ENCODE peak calls at places on chromosomes 13 and 19, in eight cellular contexts. One of them, this sample, is unnamed.

GRCh38 chr19:9865732-9866627 is 30.9 kb downstream of the PIN1 start:
- DNase-seq in fibroblast of villous mesenchyme: no peak
- DNase-seq in activated CD8-positive, alpha-beta T cell treated with anti-CD3 and anti-CD28 coated beads for 36 hours: peak
- DNase-seq in CD4-positive, alpha-beta T cell: peak
- DNase-seq in BJ: no peak
- DNase-seq in PC-3: no peak
- DNase-seq in omental fat pad: no peak
- DNase-seq in adrenal gland: no peak
- DNase-seq in this sample: no peak

GRCh38 chr13:47213057-47213456 is 316.2 kb upstream of the HTR2A start:
- DNase-seq in fibroblast of villous mesenchyme: peak
- DNase-seq in activated CD8-positive, alpha-beta T cell treated with anti-CD3 and anti-CD28 coated beads for 36 hours: no peak
- DNase-seq in CD4-positive, alpha-beta T cell: no peak
- DNase-seq in BJ: no peak
- DNase-seq in PC-3: peak
- DNase-seq in omental fat pad: no peak
- DNase-seq in adrenal gland: no peak
- DNase-seq in this sample: no peak

GRCh38 chr19:12721656-12722565 is 1.8 kb downstream of the TNPO2 start:
- DNase-seq in fibroblast of villous mesenchyme: peak
- DNase-seq in activated CD8-positive, alpha-beta T cell treated with anti-CD3 and anti-CD28 coated beads for 36 hours: peak
- DNase-seq in CD4-positive, alpha-beta T cell: peak
- DNase-seq in BJ: no peak
- DNase-seq in PC-3: peak
- DNase-seq in omental fat pad: no peak
- DNase-seq in adrenal gland: peak
- DNase-seq in this sample: peak

GRCh38 chr13:94712812-94713555 is 639 bp upstream of the SOX21 start:
- DNase-seq in fibroblast of villous mesenchyme: peak
- DNase-seq in activated CD8-positive, alpha-beta T cell treated with anti-CD3 and anti-CD28 coated beads for 36 hours: no peak
- DNase-seq in CD4-positive, alpha-beta T cell: no peak
- DNase-seq in BJ: peak
- DNase-seq in PC-3: peak
- DNase-seq in omental fat pad: no peak
- DNase-seq in adrenal gland: no peak
- DNase-seq in this sample: peak

GRCh38 chr19:56966225-56966696 is 125.7 kb upstream of the PEG3 start:
- DNase-seq in fibroblast of villous mesenchyme: no peak
- DNase-seq in activated CD8-positive, alpha-beta T cell treated with anti-CD3 and anti-CD28 coated beads for 36 hours: no peak
- DNase-seq in CD4-positive, alpha-beta T cell: no peak
- DNase-seq in BJ: no peak
- DNase-seq in PC-3: no peak
- DNase-seq in omental fat pad: no peak
- DNase-seq in adrenal gland: peak
- DNase-seq in this sample: no peak

GRCh38 chr19:21101511-21102242 is 19.7 kb downstream of the ZNF714 start:
- DNase-seq in fibroblast of villous mesenchyme: peak
- DNase-seq in activated CD8-positive, alpha-beta T cell treated with anti-CD3 and anti-CD28 coated beads for 36 hours: peak
- DNase-seq in CD4-positive, alpha-beta T cell: no peak
- DNase-seq in BJ: no peak
- DNase-seq in PC-3: no peak
- DNase-seq in omental fat pad: no peak
- DNase-seq in adrenal gland: no peak
- DNase-seq in this sample: no peak

GRCh38 chr19:31279436-31279765 is 69.8 kb downstream of the TSHZ3 start:
- DNase-seq in fibroblast of villous mesenchyme: no peak
- DNase-seq in activated CD8-positive, alpha-beta T cell treated with anti-CD3 and anti-CD28 coated beads for 36 hours: no peak
- DNase-seq in CD4-positive, alpha-beta T cell: no peak
- DNase-seq in BJ: no peak
- DNase-seq in PC-3: no peak
- DNase-seq in omental fat pad: no peak
- DNase-seq in adrenal gland: no peak
- DNase-seq in this sample: no peak

GRCh38 chr13:32802159-32802558 is 214.1 kb upstream of the KL start:
- DNase-seq in fibroblast of villous mesenchyme: no peak
- DNase-seq in activated CD8-positive, alpha-beta T cell treated with anti-CD3 and anti-CD28 coated beads for 36 hours: no peak
- DNase-seq in CD4-positive, alpha-beta T cell: no peak
- DNase-seq in BJ: no peak
- DNase-seq in PC-3: no peak
- DNase-seq in omental fat pad: no peak
- DNase-seq in adrenal gland: no peak
- DNase-seq in this sample: no peak

GRCh38 chr13:65497265-65497664 is 1732.9 kb downstream of the PCDH9 start:
- DNase-seq in fibroblast of villous mesenchyme: no peak
- DNase-seq in activated CD8-positive, alpha-beta T cell treated with anti-CD3 and anti-CD28 coated beads for 36 hours: no peak
- DNase-seq in CD4-positive, alpha-beta T cell: no peak
- DNase-seq in BJ: peak
- DNase-seq in PC-3: peak
- DNase-seq in omental fat pad: no peak
- DNase-seq in adrenal gland: no peak
- DNase-seq in this sample: no peak

GRCh38 chr13:94239135-94239534 is 240.3 kb downstream of the DCT start:
- DNase-seq in fibroblast of villous mesenchyme: peak
- DNase-seq in activated CD8-positive, alpha-beta T cell treated with anti-CD3 and anti-CD28 coated beads for 36 hours: peak
- DNase-seq in CD4-positive, alpha-beta T cell: no peak
- DNase-seq in BJ: peak
- DNase-seq in PC-3: peak
- DNase-seq in omental fat pad: no peak
- DNase-seq in adrenal gland: no peak
- DNase-seq in this sample: no peak

GRCh38 chr19:45253396-45254027 is 2.4 kb downstream of the MARK4 start:
- DNase-seq in fibroblast of villous mesenchyme: no peak
- DNase-seq in activated CD8-positive, alpha-beta T cell treated with anti-CD3 and anti-CD28 coated beads for 36 hours: peak
- DNase-seq in CD4-positive, alpha-beta T cell: no peak
- DNase-seq in BJ: no peak
- DNase-seq in PC-3: no peak
- DNase-seq in omental fat pad: no peak
- DNase-seq in adrenal gland: peak
- DNase-seq in this sample: no peak

GRCh38 chr13:102236341-102236740 is 165.5 kb downstream of the FGF14 start:
- DNase-seq in fibroblast of villous mesenchyme: no peak
- DNase-seq in activated CD8-positive, alpha-beta T cell treated with anti-CD3 and anti-CD28 coated beads for 36 hours: no peak
- DNase-seq in CD4-positive, alpha-beta T cell: no peak
- DNase-seq in BJ: no peak
- DNase-seq in PC-3: no peak
- DNase-seq in omental fat pad: no peak
- DNase-seq in adrenal gland: no peak
- DNase-seq in this sample: no peak

GRCh38 chr13:74290324-74290773 is 156.1 kb upstream of the KLF12 start:
- DNase-seq in fibroblast of villous mesenchyme: peak
- DNase-seq in activated CD8-positive, alpha-beta T cell treated with anti-CD3 and anti-CD28 coated beads for 36 hours: peak
- DNase-seq in CD4-positive, alpha-beta T cell: peak
- DNase-seq in BJ: no peak
- DNase-seq in PC-3: peak
- DNase-seq in omental fat pad: no peak
- DNase-seq in adrenal gland: peak
- DNase-seq in this sample: peak

GRCh38 chr13:70108276-70108845 is at the start of gene KLHL1:
- DNase-seq in fibroblast of villous mesenchyme: no peak
- DNase-seq in activated CD8-positive, alpha-beta T cell treated with anti-CD3 and anti-CD28 coated beads for 36 hours: no peak
- DNase-seq in CD4-positive, alpha-beta T cell: no peak
- DNase-seq in BJ: no peak
- DNase-seq in PC-3: no peak
- DNase-seq in omental fat pad: no peak
- DNase-seq in adrenal gland: no peak
- DNase-seq in this sample: no peak

GRCh38 chr19:34666200-34666957 is 10.6 kb downstream of the SCGB2B2 start:
- DNase-seq in fibroblast of villous mesenchyme: no peak
- DNase-seq in activated CD8-positive, alpha-beta T cell treated with anti-CD3 and anti-CD28 coated beads for 36 hours: no peak
- DNase-seq in CD4-positive, alpha-beta T cell: no peak
- DNase-seq in BJ: no peak
- DNase-seq in PC-3: no peak
- DNase-seq in omental fat pad: no peak
- DNase-seq in adrenal gland: no peak
- DNase-seq in this sample: no peak

GRCh38 chr19:34661357-34661756 is 15.6 kb downstream of the SCGB2B2 start:
- DNase-seq in fibroblast of villous mesenchyme: no peak
- DNase-seq in activated CD8-positive, alpha-beta T cell treated with anti-CD3 and anti-CD28 coated beads for 36 hours: no peak
- DNase-seq in CD4-positive, alpha-beta T cell: no peak
- DNase-seq in BJ: no peak
- DNase-seq in PC-3: no peak
- DNase-seq in omental fat pad: no peak
- DNase-seq in adrenal gland: no peak
- DNase-seq in this sample: no peak

GRCh38 chr19:34664870-34665269 is 12.1 kb downstream of the SCGB2B2 start:
- DNase-seq in fibroblast of villous mesenchyme: no peak
- DNase-seq in activated CD8-positive, alpha-beta T cell treated with anti-CD3 and anti-CD28 coated beads for 36 hours: no peak
- DNase-seq in CD4-positive, alpha-beta T cell: no peak
- DNase-seq in BJ: no peak
- DNase-seq in PC-3: no peak
- DNase-seq in omental fat pad: no peak
- DNase-seq in adrenal gland: no peak
- DNase-seq in this sample: no peak

GRCh38 chr19:34664168-34664567 is 12.8 kb downstream of the SCGB2B2 start:
- DNase-seq in fibroblast of villous mesenchyme: no peak
- DNase-seq in activated CD8-positive, alpha-beta T cell treated with anti-CD3 and anti-CD28 coated beads for 36 hours: no peak
- DNase-seq in CD4-positive, alpha-beta T cell: no peak
- DNase-seq in BJ: no peak
- DNase-seq in PC-3: no peak
- DNase-seq in omental fat pad: no peak
- DNase-seq in adrenal gland: peak
- DNase-seq in this sample: no peak

DNA sequence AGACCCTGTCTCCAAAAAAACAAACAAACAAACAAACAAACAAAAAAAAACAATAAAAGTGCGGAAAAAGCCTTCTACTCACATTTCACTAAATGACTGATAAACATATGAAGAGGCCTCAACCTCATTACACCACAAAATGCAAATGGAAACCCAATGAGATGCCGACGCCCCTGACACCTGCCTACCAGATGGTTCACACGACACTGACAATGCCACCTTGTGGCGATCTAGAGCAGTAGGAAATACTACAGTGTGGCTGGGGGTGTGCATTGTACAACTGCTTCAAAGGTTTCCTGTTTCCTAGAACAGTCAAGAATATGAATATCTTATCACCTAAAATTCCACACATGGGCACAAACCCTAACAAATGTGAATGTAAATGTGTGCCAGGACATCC is 14.0 kb downstream of the SCGB2B2 start:
- DNase-seq in fibroblast of villous mesenchyme: peak
- DNase-seq in activated CD8-positive, alpha-beta T cell treated with anti-CD3 and anti-CD28 coated beads for 36 hours: peak
- DNase-seq in CD4-positive, alpha-beta T cell: peak
- DNase-seq in BJ: no peak
- DNase-seq in PC-3: peak
- DNase-seq in omental fat pad: no peak
- DNase-seq in adrenal gland: no peak
- DNase-seq in this sample: peak
- TF ChIP-seq CTCF in fibroblast of villous mesenchyme: peak
- TF ChIP-seq CTCF in activated CD8-positive, alpha-beta T cell treated with anti-CD3 and anti-CD28 coated beads for 36 hours: peak
- TF ChIP-seq CTCF in CD4-positive, alpha-beta T cell: peak
- TF ChIP-seq CTCF in BJ: peak
- TF ChIP-seq CTCF in PC-3: peak
- TF ChIP-seq CTCF in omental fat pad: no peak
- TF ChIP-seq CTCF in adrenal gland: peak
- TF ChIP-seq CTCF in this sample: no peak

DNA sequence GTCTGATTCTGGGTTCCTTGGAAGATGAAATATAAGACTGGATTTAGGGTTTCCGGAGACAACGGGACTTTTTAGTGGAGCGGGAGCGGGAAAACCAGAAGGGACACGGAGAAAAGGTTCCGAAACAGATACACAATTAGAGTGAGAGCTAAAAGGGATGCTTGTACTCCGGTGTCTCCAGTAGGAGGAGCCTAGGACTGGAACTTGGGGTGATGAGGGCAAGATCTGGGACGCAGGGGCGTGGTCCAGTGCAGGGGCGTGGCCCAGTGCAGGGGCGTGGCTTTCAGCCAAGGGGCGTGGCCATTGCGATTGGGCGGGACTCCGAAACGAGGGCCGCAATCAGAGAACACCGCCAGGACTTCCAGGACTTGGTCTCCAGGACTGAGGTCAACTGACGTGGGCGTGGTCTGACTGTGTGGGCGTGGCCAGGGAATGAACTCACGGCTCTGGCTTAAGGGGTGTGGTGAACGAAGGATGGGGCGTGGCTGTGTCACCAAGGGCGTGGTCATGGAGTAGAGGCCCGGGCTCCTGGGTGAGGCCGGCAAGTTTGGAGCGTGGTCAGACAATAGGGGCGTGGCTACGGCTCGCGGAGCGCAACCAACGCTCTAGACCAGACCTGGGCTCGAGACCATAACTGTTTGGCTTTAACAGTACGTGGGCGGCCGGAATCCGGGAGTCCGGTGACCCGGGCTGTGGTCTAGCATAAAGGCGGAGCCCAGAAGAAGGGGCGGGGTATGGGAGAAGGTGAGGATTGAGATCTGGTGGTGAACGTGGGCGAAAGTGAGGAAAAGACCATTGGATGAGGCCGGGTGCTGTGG is at the start of gene DKKL1:
- DNase-seq in fibroblast of villous mesenchyme: peak
- DNase-seq in activated CD8-positive, alpha-beta T cell treated with anti-CD3 and anti-CD28 coated beads for 36 hours: peak
- DNase-seq in CD4-positive, alpha-beta T cell: peak
- DNase-seq in BJ: peak
- DNase-seq in PC-3: peak
- DNase-seq in omental fat pad: peak
- DNase-seq in adrenal gland: peak
- DNase-seq in this sample: peak
- TF ChIP-seq CTCF in fibroblast of villous mesenchyme: peak
- TF ChIP-seq CTCF in activated CD8-positive, alpha-beta T cell treated with anti-CD3 and anti-CD28 coated beads for 36 hours: no peak
- TF ChIP-seq CTCF in CD4-positive, alpha-beta T cell: no peak
- TF ChIP-seq CTCF in BJ: peak
- TF ChIP-seq CTCF in PC-3: peak
- TF ChIP-seq CTCF in omental fat pad: no peak
- TF ChIP-seq CTCF in adrenal gland: no peak
- TF ChIP-seq CTCF in this sample: peak

GRCh38 chr13:111584101-111584500 is 263.7 kb downstream of the TEX29 start:
- DNase-seq in fibroblast of villous mesenchyme: no peak
- DNase-seq in activated CD8-positive, alpha-beta T cell treated with anti-CD3 and anti-CD28 coated beads for 36 hours: no peak
- DNase-seq in CD4-positive, alpha-beta T cell: no peak
- DNase-seq in BJ: no peak
- DNase-seq in PC-3: no peak
- DNase-seq in omental fat pad: no peak
- DNase-seq in adrenal gland: no peak
- DNase-seq in this sample: no peak
- TF ChIP-seq CTCF in fibroblast of villous mesenchyme: no peak
- TF ChIP-seq CTCF in activated CD8-positive, alpha-beta T cell treated with anti-CD3 and anti-CD28 coated beads for 36 hours: no peak
- TF ChIP-seq CTCF in CD4-positive, alpha-beta T cell: no peak
- TF ChIP-seq CTCF in BJ: no peak
- TF ChIP-seq CTCF in PC-3: no peak
- TF ChIP-seq CTCF in omental fat pad: no peak
- TF ChIP-seq CTCF in adrenal gland: no peak
- TF ChIP-seq CTCF in this sample: no peak

DNA sequence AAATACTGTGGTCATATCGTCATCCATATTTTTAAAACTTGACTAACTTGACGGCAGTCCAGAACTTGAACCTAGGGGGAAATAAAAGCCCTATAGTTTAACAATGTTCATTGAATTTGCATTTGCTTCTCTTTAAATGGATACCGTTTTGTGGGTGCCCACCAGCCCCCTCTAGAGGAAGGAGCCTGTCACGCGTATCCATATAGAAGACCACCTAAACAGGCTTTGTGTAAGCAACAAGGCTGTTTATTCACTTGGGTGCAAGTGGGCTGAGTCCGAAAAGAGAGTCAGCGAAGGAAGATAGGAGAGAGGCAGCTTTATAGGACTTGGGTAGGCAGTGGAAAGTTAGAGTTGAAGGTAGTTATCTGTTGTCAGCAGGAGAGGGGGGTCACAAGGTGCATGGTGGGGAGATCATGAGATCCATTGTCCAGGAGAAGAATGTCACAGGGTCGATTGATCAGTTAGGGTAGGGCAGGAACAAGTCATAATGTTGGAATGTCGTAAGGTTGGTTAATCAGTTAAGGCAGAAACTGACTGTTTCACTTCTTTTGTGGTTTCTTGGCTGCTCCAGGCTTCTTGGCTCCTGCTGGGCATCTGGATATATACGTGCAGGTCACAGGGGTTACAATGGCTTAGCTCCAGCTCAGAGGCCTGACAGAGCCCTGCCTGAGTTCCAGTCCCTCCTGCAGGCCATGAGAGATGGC is 42.5 kb upstream of the ANKRD10 start:
- DNase-seq in fibroblast of villous mesenchyme: no peak
- DNase-seq in activated CD8-positive, alpha-beta T cell treated with anti-CD3 and anti-CD28 coated beads for 36 hours: peak
- DNase-seq in CD4-positive, alpha-beta T cell: no peak
- DNase-seq in BJ: no peak
- DNase-seq in PC-3: peak
- DNase-seq in omental fat pad: no peak
- DNase-seq in adrenal gland: no peak
- DNase-seq in this sample: peak
- TF ChIP-seq CTCF in fibroblast of villous mesenchyme: peak
- TF ChIP-seq CTCF in activated CD8-positive, alpha-beta T cell treated with anti-CD3 and anti-CD28 coated beads for 36 hours: no peak
- TF ChIP-seq CTCF in CD4-positive, alpha-beta T cell: no peak
- TF ChIP-seq CTCF in BJ: peak
- TF ChIP-seq CTCF in PC-3: peak
- TF ChIP-seq CTCF in omental fat pad: no peak
- TF ChIP-seq CTCF in adrenal gland: no peak
- TF ChIP-seq CTCF in this sample: peak

This sample was measured in MCF 10A.